ENCODE peak calls at places on chromosome 15, in seven cellular contexts. R, C, W, F, D, S and I are unnamed samples. For H3K36me3, the result is how much of the 10 kb centered on the place peaks cover.

GRCh38 chr15:64858136-64858535 is 16.4 kb downstream of the PLEKHO2 start:
- DNase-seq in D (no peak), R (no peak), S (peak), F (no peak), C (no peak), W (no peak), I (no peak)

GRCh38 chr15:68335251-68335650 is 57.7 kb downstream of the FEM1B start:
- DNase-seq in W (no peak), S (no peak), D (no peak), C (peak), R (no peak), F (peak), I (no peak)

GRCh38 chr15:74196175-74196574 is 6.4 kb downstream of the STRA6 start:
- DNase-seq in D (peak), S (no peak), R (peak), W (peak), F (peak), C (peak), I (peak)

GRCh38 chr15:69701198-69701597 is 248.6 kb downstream of the RPLP1 start:
- DNase-seq in R (no peak), S (no peak), W (no peak), C (no peak), D (no peak), F (no peak), I (no peak)

GRCh38 chr15:78049691-78050440 is 27.6 kb downstream of the TBC1D2B start:
- DNase-seq in D (peak), W (no peak), F (no peak), C (peak), R (no peak), S (peak), I (peak)

GRCh38 chr15:31215490-31216209 is 111.0 kb upstream of the KLF13 start:
- DNase-seq in R (peak), C (peak), F (peak), D (no peak), W (peak), S (peak), I (peak)

GRCh38 chr15:70259030-70259424 is 161.3 kb upstream of the TLE3 start:
- DNase-seq in C (no peak), W (peak), R (peak), S (peak), F (peak), D (no peak), I (peak)

GRCh38 chr15:27582741-27583400 is 516.2 kb downstream of the OCA2 start:
- DNase-seq in F (no peak), C (no peak), R (no peak), S (no peak), D (no peak), W (no peak), I (no peak)

GRCh38 chr15:55372701-55373440 is 35.3 kb downstream of the CCPG1 start:
- DNase-seq in D (no peak), F (no peak), S (no peak), R (no peak), C (no peak), W (no peak), I (no peak)

GRCh38 chr15:36294359-36294758 is 285.1 kb upstream of the CDIN1 start:
- DNase-seq in W (no peak), S (no peak), F (no peak), C (no peak), D (no peak), R (no peak), I (no peak)

GRCh38 chr15:77631790-77632551 is 741 bp downstream of the LINGO1 start:
- DNase-seq in F (peak), W (peak), C (no peak), S (no peak), R (no peak), D (no peak), I (no peak)

DNA sequence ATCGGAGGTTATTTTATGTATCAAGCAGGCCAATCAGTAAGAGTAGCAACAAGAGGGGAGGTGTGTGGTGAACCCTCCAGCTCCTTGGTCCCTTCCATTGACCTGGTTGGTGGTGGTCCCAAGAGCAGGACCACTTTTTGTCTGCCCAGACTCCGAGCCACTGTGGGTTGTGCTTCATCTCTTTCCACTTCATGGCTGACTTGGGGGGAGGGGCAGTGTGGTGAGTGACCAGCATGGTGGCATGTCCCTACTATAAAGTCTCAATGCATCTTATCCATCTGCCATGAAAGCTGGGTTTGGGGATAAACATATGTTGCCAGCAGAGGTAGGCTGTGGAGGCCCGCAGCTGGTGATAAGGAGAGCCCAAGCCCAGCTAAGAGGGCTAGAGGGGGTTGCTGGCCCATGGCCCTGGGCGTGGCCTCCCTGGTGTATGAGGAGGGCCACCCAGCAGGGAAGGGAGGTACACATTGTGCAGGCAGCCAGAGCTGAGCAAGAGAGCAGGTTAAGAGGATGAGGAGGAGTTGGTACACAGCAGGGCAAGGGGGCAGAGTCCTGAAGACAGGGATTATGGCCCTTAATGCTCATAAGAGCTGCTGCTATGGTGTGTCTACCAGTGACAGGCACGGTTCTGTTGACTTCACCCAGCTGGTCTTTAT is 7.0 kb downstream of the AEN start:
- DNase-seq in F (no peak), D (no peak), W (no peak), S (no peak), C (no peak), R (no peak), I (no peak)
- H3K36me3 ChIP-seq in F (half or more), D (under half), W (under half), S (under half), C (half or more), R (half or more), I (under half)

DNA sequence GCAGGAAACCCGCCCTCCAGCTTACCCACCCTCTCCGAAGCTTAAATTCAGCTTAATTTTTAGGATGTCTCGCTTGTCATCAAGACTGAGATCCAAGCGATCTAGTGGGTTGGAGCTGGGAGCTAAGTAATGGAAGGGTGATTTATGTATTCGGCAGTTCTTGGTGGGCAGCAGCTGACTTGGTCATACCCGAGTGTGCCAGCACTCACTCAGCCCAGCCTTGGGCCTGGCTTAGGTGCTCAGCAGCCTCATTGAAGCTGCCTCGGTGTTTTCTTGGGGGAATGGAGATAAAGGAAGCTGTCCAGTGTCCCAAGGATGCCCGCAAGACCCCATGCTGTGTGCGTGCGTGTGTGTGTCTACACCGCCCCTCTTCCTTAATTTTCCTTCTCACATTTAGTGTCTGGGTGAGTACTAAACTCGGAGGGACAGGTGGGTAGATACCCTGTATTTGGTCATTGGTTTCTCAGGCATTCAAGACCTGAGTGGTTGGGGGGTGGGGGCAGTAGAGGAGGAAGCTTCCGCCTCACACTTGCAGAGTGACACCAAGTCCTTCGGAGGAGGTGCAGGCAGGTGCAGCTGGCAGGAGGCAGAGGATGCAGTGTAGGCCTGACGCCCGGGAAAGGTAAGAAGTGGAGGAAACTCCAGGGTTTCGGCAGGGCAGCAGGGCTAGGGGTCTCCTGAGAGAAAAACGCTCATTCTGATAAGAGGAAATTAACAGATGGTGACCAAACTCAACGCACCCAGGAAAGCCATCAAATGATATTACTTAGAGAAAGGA is 92.8 kb downstream of the PCSK6 start:
- DNase-seq in D (no peak), C (no peak), R (no peak), W (no peak), F (no peak), S (no peak), I (no peak)
- H3K36me3 ChIP-seq in D (under half), C (under half), R (under half), W (under half), F (under half), S (under half), I (under half)

GRCh38 chr15:101026686-101027272 is 107.6 kb downstream of the LRRK1 start:
- DNase-seq in S (no peak), W (peak), C (no peak), R (no peak), F (no peak), D (no peak), I (peak)

GRCh38 chr15:101025896-101026631 is 106.9 kb downstream of the LRRK1 start:
- DNase-seq in F (no peak), W (peak), S (no peak), C (no peak), R (no peak), D (no peak), I (peak)

GRCh38 chr15:101024709-101025108 is 105.6 kb downstream of the LRRK1 start:
- DNase-seq in D (no peak), F (no peak), S (no peak), R (no peak), W (peak), C (no peak), I (peak)

GRCh38 chr15:101024111-101024695 is 105.0 kb downstream of the LRRK1 start:
- DNase-seq in W (peak), F (peak), S (no peak), D (no peak), C (no peak), R (peak), I (peak)

GRCh38 chr15:101025116-101025885 is 106.1 kb downstream of the LRRK1 start:
- DNase-seq in C (no peak), W (no peak), S (no peak), D (no peak), R (no peak), F (no peak), I (peak)
- H3K36me3 ChIP-seq in C (under half), W (under half), S (under half), D (under half), R (under half), F (under half), I (under half)

DNA sequence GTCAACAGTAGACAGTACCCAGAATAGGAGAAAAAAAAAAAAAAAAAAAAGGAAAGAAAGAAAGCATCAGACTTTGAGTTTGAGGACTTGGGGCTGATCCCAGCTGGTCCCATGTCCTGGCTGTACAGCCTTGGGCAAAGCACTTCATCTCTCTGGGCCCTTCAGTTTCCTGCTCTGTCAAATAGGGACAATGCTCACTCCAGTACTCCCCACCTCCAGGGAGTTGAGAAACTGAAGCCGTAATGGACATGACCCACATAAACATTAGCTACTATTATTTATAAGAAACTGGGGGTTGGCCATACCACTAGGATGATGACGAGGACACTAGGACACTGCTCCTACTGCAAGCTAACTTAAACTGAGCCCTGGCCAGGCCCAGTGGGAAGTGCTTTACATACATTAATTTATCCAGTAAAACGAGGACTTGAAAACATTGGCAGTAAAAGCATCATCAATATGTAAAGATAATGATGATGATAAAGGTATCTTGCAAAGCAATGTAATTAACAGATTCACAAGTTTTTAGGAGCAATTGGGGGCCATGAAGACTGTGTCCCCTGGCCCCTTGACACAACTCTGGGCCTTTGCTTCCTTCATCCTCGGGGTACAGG is 22.9 kb upstream of the SMAD6 start:
- DNase-seq in F (no peak), C (no peak), R (no peak), S (no peak), W (no peak), D (no peak), I (no peak)
- H3K36me3 ChIP-seq in F (under half), C (under half), R (under half), S (under half), W (under half), D (under half), I (under half)

GRCh38 chr15:22850055-22850454 is 11.6 kb downstream of the NIPA2 start:
- DNase-seq in D (no peak), C (no peak), S (no peak), W (no peak), F (no peak), R (peak), I (no peak)

GRCh38 chr15:22846073-22846472 is 7.6 kb downstream of the NIPA2 start:
- DNase-seq in W (no peak), S (no peak), R (no peak), D (no peak), F (no peak), C (no peak), I (no peak)

GRCh38 chr15:22844421-22845288 is 6.2 kb downstream of the NIPA2 start:
- DNase-seq in S (no peak), D (no peak), R (no peak), C (no peak), W (no peak), F (no peak), I (no peak)

DNA sequence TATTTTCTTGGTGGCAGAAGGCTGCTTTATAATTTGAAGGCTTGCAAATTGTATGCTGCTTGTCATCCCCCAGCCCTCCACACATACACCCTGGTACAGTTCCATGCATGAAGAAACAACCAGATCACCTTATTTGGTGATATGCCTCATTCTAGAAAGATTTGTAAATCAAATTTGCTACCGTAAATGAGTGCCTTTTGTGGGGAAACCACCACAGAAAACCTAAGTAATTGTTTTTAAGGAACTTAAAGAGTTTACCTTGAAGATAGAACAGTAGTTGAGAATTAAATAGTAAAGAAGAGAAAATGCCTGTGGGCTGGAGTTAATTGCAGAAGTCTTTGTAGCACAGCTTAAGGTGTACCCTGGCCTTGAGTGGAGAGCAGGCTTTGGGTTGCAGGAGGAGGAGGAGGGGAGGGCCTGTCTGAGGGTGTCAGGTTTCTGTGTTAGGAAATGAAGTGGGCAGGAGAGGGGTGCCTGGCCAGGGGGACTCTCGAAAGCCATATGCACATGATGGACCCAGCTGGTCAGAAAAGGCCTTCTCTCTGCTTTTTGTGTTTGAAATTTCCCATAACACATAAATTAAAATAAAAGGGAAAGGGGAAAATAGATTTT is 6.9 kb downstream of the NIPA2 start:
- DNase-seq in W (no peak), C (no peak), S (no peak), D (no peak), F (no peak), R (no peak), I (no peak)
- H3K36me3 ChIP-seq in W (under half), C (under half), S (under half), D (under half), F (under half), R (under half), I (under half)

GRCh38 chr15:43871835-43872234 is 45.0 kb downstream of the WDR76 start:
- DNase-seq in D (no peak), C (no peak), S (no peak), R (no peak), W (no peak), F (no peak), I (no peak)
- H3K36me3 ChIP-seq in D (under half), C (under half), S (under half), R (under half), W (under half), F (under half), I (under half)

GRCh38 chr15:89883518-89883917 is 10.3 kb downstream of the AP3S2 start:
- DNase-seq in S (no peak), D (no peak), W (no peak), F (no peak), R (no peak), C (no peak), I (no peak)
- H3K36me3 ChIP-seq in S (under half), D (under half), W (under half), F (half or more), R (under half), C (under half), I (under half)

GRCh38 chr15:40981186-40981585 is 27.9 kb downstream of the CHAC1 start:
- DNase-seq in C (no peak), D (no peak), S (no peak), R (no peak), F (no peak), W (no peak), I (no peak)
- H3K36me3 ChIP-seq in C (under half), D (under half), S (half or more), R (half or more), F (half or more), W (half or more), I (under half)

GRCh38 chr15:40410476-40410875 is 4.9 kb downstream of the IVD start:
- DNase-seq in R (no peak), S (no peak), D (no peak), F (no peak), C (no peak), W (no peak), I (no peak)

GRCh38 chr15:40413036-40413435 is 7.4 kb downstream of the IVD start:
- DNase-seq in D (no peak), C (no peak), R (no peak), W (no peak), F (no peak), S (no peak), I (no peak)

GRCh38 chr15:40414816-40415215 is 9.2 kb downstream of the IVD start:
- DNase-seq in C (no peak), W (no peak), D (no peak), F (no peak), R (no peak), S (no peak), I (no peak)

GRCh38 chr15:40409366-40409765 is 3.8 kb downstream of the IVD start:
- DNase-seq in S (no peak), D (no peak), R (no peak), W (no peak), C (no peak), F (no peak), I (no peak)

DNA sequence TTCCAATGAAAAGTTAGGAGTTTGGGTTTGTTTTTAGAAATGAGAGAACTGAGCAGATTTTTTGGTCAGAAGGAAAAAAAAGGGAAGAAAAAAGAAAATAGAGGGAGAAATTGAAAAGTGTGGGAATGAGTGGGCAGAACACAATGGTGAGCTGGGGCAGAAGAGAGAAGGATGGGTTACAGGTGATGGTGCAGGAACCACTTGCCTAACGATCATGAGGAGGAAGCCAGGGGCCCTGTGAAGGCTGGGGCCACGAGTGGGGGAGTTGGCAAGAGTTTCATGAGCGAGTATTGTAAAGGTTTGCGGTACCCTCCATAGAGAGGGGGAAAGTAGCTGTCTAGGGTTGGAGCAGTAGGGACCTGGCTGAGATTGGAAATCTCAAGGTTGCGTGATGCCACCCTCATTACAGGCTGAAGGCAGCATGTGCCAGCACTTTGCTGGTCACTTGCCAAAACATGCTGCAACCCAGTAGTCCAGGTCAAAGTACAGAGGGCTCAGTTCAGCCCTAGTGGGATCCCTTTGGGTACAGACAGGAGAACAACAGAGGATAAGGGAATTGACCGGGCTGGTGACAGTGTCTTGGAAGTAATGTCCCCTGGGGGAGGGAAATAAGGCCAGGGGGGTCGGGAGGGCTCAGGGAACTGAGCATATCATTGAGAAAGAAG is 6.6 kb downstream of the IVD start:
- DNase-seq in D (no peak), R (no peak), C (no peak), F (no peak), W (no peak), S (no peak), I (no peak)
- H3K36me3 ChIP-seq in D (under half), R (under half), C (under half), F (half or more), W (under half), S (under half), I (under half)